ENCODE peak calls at places on chromosomes 13 and 19, in ten cellular contexts. M is epithelial cell of esophagus; E is uterus; A is neural crest cell; S is GM19239; J is cardiac muscle cell; F is AG10803; I is left cardiac atrium; G is stimulated activated CD8-positive, alpha-beta memory T cell treated with anti-CD3 and anti-CD28 coated beads, Interleukin-4, amount 100 ng/mL, for 4 hours; O is suprapubic skin. R is an unnamed sample.

GRCh38 chr19:6209233-6209632 is 70.5 kb downstream of the MLLT1 start:
- DNase-seq in A (no peak), O (no peak), F (no peak), I (no peak), J (no peak), M (no peak), E (no peak), S (no peak), G (no peak), R (no peak)

GRCh38 chr19:4518345-4519171 is at the start of gene PLIN4:
- DNase-seq in A (no peak), E (peak), F (peak), O (no peak), S (no peak), I (peak), G (no peak), J (no peak), M (no peak), R (no peak)

GRCh38 chr13:21326155-21327030 is 132.7 kb downstream of the ZDHHC20 start:
- DNase-seq in A (no peak), E (peak), I (peak), O (no peak), F (peak), S (no peak), M (peak), J (peak), G (no peak), R (no peak)

GRCh38 chr19:14497347-14497921 is 1.5 kb upstream of the GIPC1 start:
- DNase-seq in G (no peak), E (no peak), O (no peak), F (peak), M (no peak), S (no peak), I (peak), A (no peak), J (peak), R (no peak)

GRCh38 chr13:68168448-68168847 is 938.3 kb upstream of the PCDH9 start:
- DNase-seq in G (no peak), E (no peak), F (no peak), J (no peak), I (no peak), M (peak), A (no peak), O (no peak), S (no peak), R (no peak)

GRCh38 chr19:4052114-4052992 is 14.3 kb downstream of the ZBTB7A start:
- DNase-seq in M (peak), F (no peak), S (no peak), A (no peak), J (no peak), G (no peak), E (peak), O (peak), I (peak), R (no peak)

GRCh38 chr19:53818756-53819155 is 5.4 kb downstream of the NLRP12 start:
- DNase-seq in J (no peak), F (no peak), O (no peak), G (no peak), I (no peak), S (no peak), A (no peak), E (no peak), M (no peak), R (no peak)

GRCh38 chr13:24834902-24835510 is 71.0 kb downstream of the RNF17 start:
- DNase-seq in M (no peak), I (no peak), O (no peak), E (no peak), A (no peak), J (no peak), G (no peak), S (no peak), F (no peak), R (peak)

GRCh38 chr19:50460161-50460765 is 16.0 kb upstream of the EMC10 start:
- DNase-seq in E (no peak), S (peak), G (no peak), J (no peak), M (no peak), F (peak), A (no peak), O (no peak), I (no peak), R (no peak)

GRCh38 chr13:51562011-51562671 is 22.1 kb upstream of the WDFY2 start:
- DNase-seq in J (no peak), A (no peak), O (no peak), M (no peak), S (no peak), G (no peak), E (no peak), F (no peak), I (no peak), R (no peak)

GRCh38 chr13:84653915-84654534 is 771.8 kb upstream of the SLITRK1 start:
- DNase-seq in I (peak), E (no peak), O (no peak), S (no peak), A (no peak), G (no peak), F (no peak), M (no peak), J (no peak), R (no peak)

GRCh38 chr13:94712812-94713555 is 639 bp upstream of the SOX21 start:
- DNase-seq in M (peak), E (no peak), A (peak), J (peak), G (no peak), O (peak), S (no peak), I (no peak), F (peak), R (peak)

GRCh38 chr19:18637644-18638630 is 1.1 kb downstream of the KLHL26 start:
- DNase-seq in M (peak), A (no peak), G (no peak), S (no peak), O (no peak), F (no peak), E (no peak), I (no peak), J (no peak), R (no peak)

GRCh38 chr19:1076951-1077350 is 10.0 kb downstream of the ARHGAP45 start:
- DNase-seq in I (peak), G (peak), S (peak), O (peak), E (no peak), M (peak), F (no peak), J (no peak), A (no peak), R (no peak)

GRCh38 chr13:78201411-78201810 is 282.8 kb upstream of the EDNRB start:
- DNase-seq in F (no peak), G (no peak), I (no peak), E (no peak), M (no peak), S (no peak), O (no peak), A (no peak), J (no peak), R (no peak)

GRCh38 chr13:20461481-20461859 is 64.2 kb downstream of the CRYL1 start:
- DNase-seq in A (no peak), S (no peak), F (peak), J (no peak), O (no peak), E (no peak), I (no peak), M (peak), G (no peak), R (no peak)

GRCh38 chr13:81582381-81582780 is 1241.5 kb upstream of the SPRY2 start:
- DNase-seq in G (no peak), J (no peak), S (no peak), M (no peak), A (no peak), I (no peak), O (no peak), F (no peak), E (no peak), R (no peak)

GRCh38 chr19:57267294-57267693 is 13.0 kb upstream of the ZNF460 start:
- DNase-seq in O (no peak), M (no peak), J (no peak), F (no peak), A (no peak), S (no peak), G (no peak), E (no peak), I (no peak), R (no peak)

R was measured in NCI-H1105 treated with DMSO at 0.1 percent for 48 hours.